ENCODE peak calls at places on chromosomes 16 and 17, in four cellular contexts. One of them, this sample, is unnamed.

GRCh38 chr17:69326302-69327059 is 452 bp downstream of the ABCA5 start:
- DNase-seq in H1: no peak
- DNase-seq in K562: peak; percentile 1
- DNase-seq in SK-N-SH: no peak
- DNase-seq in this sample: no peak

GRCh38 chr16:3017806-3018506 is at the start of gene CLDN6:
- DNase-seq in H1: peak; percentile 92
- DNase-seq in K562: peak; percentile 70
- DNase-seq in SK-N-SH: peak; percentile 92
- DNase-seq in this sample: peak; percentile 99

GRCh38 chr16:74667215-74667765 is 613 bp upstream of the RFWD3 start:
- DNase-seq in H1: no peak
- DNase-seq in K562: peak; percentile 70
- DNase-seq in SK-N-SH: peak; percentile 24
- DNase-seq in this sample: peak; percentile 60

GRCh38 chr16:9311303-9311954 is 220.0 kb downstream of the HAPSTR1 start:
- DNase-seq in H1: peak; percentile 39
- DNase-seq in K562: no peak
- DNase-seq in SK-N-SH: no peak
- DNase-seq in this sample: peak; percentile 55

GRCh38 chr16:31219154-31219741 is 2.3 kb upstream of the PYDC1 start:
- DNase-seq in H1: no peak
- DNase-seq in K562: no peak
- DNase-seq in SK-N-SH: no peak
- DNase-seq in this sample: no peak

GRCh38 chr17:79520134-79520892 is 90.5 kb downstream of the RBFOX3 start:
- DNase-seq in H1: no peak
- DNase-seq in K562: no peak
- DNase-seq in SK-N-SH: peak; percentile 61
- DNase-seq in this sample: no peak

GRCh38 chr17:75244133-75244866 is 17.1 kb downstream of the GGA3 start:
- DNase-seq in H1: no peak
- DNase-seq in K562: no peak
- DNase-seq in SK-N-SH: no peak
- DNase-seq in this sample: no peak

GRCh38 chr17:63550816-63551639 is 751 bp downstream of the DCAF7 start:
- DNase-seq in H1: no peak
- DNase-seq in K562: peak; percentile 68
- DNase-seq in SK-N-SH: peak; percentile 72
- DNase-seq in this sample: no peak

GRCh38 chr17:7122386-7122785 is 7.8 kb upstream of the ASGR2 start:
- DNase-seq in H1: no peak
- DNase-seq in K562: no peak
- DNase-seq in SK-N-SH: no peak
- DNase-seq in this sample: no peak

GRCh38 chr16:80997139-80997798 is 9.4 kb downstream of the CMC2 start:
- DNase-seq in H1: no peak
- DNase-seq in K562: peak; percentile 21
- DNase-seq in SK-N-SH: no peak
- DNase-seq in this sample: no peak

GRCh38 chr16:15856901-15857778 is at the start of gene MYH11:
- DNase-seq in H1: no peak
- DNase-seq in K562: no peak
- DNase-seq in SK-N-SH: peak; percentile 56
- DNase-seq in this sample: peak; percentile 59

GRCh38 chr16:708019-708418 is 2.4 kb upstream of the FBXL16 start:
- DNase-seq in H1: no peak
- DNase-seq in K562: no peak
- DNase-seq in SK-N-SH: no peak
- DNase-seq in this sample: no peak

GRCh38 chr17:61412860-61413653 is 13.4 kb downstream of the TBX2 start:
- DNase-seq in H1: no peak
- DNase-seq in K562: no peak
- DNase-seq in SK-N-SH: peak; percentile 80
- DNase-seq in this sample: no peak

GRCh38 chr17:55265434-55266021 is 768 bp downstream of the HLF start:
- DNase-seq in H1: no peak
- DNase-seq in K562: no peak
- DNase-seq in SK-N-SH: peak; percentile 82
- DNase-seq in this sample: peak; percentile 23

GRCh38 chr16:50565428-50565827 is 17.2 kb downstream of the NKD1 start:
- DNase-seq in H1: no peak
- DNase-seq in K562: no peak
- DNase-seq in SK-N-SH: no peak
- DNase-seq in this sample: no peak

GRCh38 chr16:2178321-2179106 is 17.9 kb downstream of the CASKIN1 start:
- DNase-seq in H1: peak; percentile 62
- DNase-seq in K562: peak; percentile 85
- DNase-seq in SK-N-SH: peak; percentile 73
- DNase-seq in this sample: peak; percentile 80

GRCh38 chr17:51228177-51228576 is 31.7 kb downstream of the MBTD1 start:
- DNase-seq in H1: no peak
- DNase-seq in K562: no peak
- DNase-seq in SK-N-SH: no peak
- DNase-seq in this sample: no peak

GRCh38 chr16:31301708-31302400 is 42.1 kb downstream of the ITGAM start:
- DNase-seq in H1: no peak
- DNase-seq in K562: peak; percentile 14
- DNase-seq in SK-N-SH: no peak
- DNase-seq in this sample: no peak

GRCh38 chr17:69466905-69467630 is 52.6 kb downstream of the MAP2K6 start:
- DNase-seq in H1: no peak
- DNase-seq in K562: no peak
- DNase-seq in SK-N-SH: peak; percentile 50
- DNase-seq in this sample: no peak

GRCh38 chr16:11272921-11273720 is at the start of gene PRM3:
- DNase-seq in H1: no peak
- DNase-seq in K562: no peak
- DNase-seq in SK-N-SH: no peak
- DNase-seq in this sample: no peak

GRCh38 chr16:57711993-57712392 is 17.4 kb downstream of the DRC7 start:
- DNase-seq in H1: no peak
- DNase-seq in K562: no peak
- DNase-seq in SK-N-SH: no peak
- DNase-seq in this sample: no peak

GRCh38 chr16:69396187-69397061 is 10.6 kb upstream of the TERF2 start:
- DNase-seq in H1: no peak
- DNase-seq in K562: peak; percentile 89
- DNase-seq in SK-N-SH: peak; percentile 68
- DNase-seq in this sample: peak; percentile 71

GRCh38 chr16:23505942-23506605 is 4.2 kb downstream of the GGA2 start:
- DNase-seq in H1: no peak
- DNase-seq in K562: peak; percentile 38
- DNase-seq in SK-N-SH: no peak
- DNase-seq in this sample: no peak

GRCh38 chr16:22262460-22262859 is 34.7 kb upstream of the POLR3E start:
- DNase-seq in H1: no peak
- DNase-seq in K562: no peak
- DNase-seq in SK-N-SH: no peak
- DNase-seq in this sample: no peak

GRCh38 chr17:68835061-68835460 is 120.1 kb downstream of the ABCA8 start:
- DNase-seq in H1: no peak
- DNase-seq in K562: no peak
- DNase-seq in SK-N-SH: no peak
- DNase-seq in this sample: no peak

GRCh38 chr17:50206604-50207293 is 5.3 kb upstream of the COL1A1 start:
- DNase-seq in H1: no peak
- DNase-seq in K562: peak; percentile 63
- DNase-seq in SK-N-SH: peak; percentile 97
- DNase-seq in this sample: peak; percentile 81

GRCh38 chr16:87003414-87003755 is 313.8 kb downstream of the C16orf95 start:
- DNase-seq in H1: no peak
- DNase-seq in K562: no peak
- DNase-seq in SK-N-SH: no peak
- DNase-seq in this sample: no peak

GRCh38 chr16:68078726-68079615 is 6.2 kb upstream of the NFATC3 start:
- DNase-seq in H1: no peak
- DNase-seq in K562: no peak
- DNase-seq in SK-N-SH: no peak
- DNase-seq in this sample: no peak

GRCh38 chr16:11890231-11890630 is 25.5 kb downstream of the GSPT1 start:
- DNase-seq in H1: no peak
- DNase-seq in K562: no peak
- DNase-seq in SK-N-SH: no peak
- DNase-seq in this sample: no peak

GRCh38 chr17:37768438-37768837 is 23.6 kb upstream of the HNF1B start:
- DNase-seq in H1: no peak
- DNase-seq in K562: no peak
- DNase-seq in SK-N-SH: no peak
- DNase-seq in this sample: no peak

GRCh38 chr16:54346046-54346445 is 59.5 kb upstream of the IRX3 start:
- DNase-seq in H1: no peak
- DNase-seq in K562: no peak
- DNase-seq in SK-N-SH: no peak
- DNase-seq in this sample: no peak

GRCh38 chr17:5854871-5855554 is 215.2 kb upstream of the WSCD1 start:
- DNase-seq in H1: no peak
- DNase-seq in K562: no peak
- DNase-seq in SK-N-SH: no peak
- DNase-seq in this sample: no peak

GRCh38 chr17:82882715-82883446 is 43.1 kb upstream of the ZNF750 start:
- DNase-seq in H1: no peak
- DNase-seq in K562: peak; percentile 18
- DNase-seq in SK-N-SH: no peak
- DNase-seq in this sample: no peak

DNA sequence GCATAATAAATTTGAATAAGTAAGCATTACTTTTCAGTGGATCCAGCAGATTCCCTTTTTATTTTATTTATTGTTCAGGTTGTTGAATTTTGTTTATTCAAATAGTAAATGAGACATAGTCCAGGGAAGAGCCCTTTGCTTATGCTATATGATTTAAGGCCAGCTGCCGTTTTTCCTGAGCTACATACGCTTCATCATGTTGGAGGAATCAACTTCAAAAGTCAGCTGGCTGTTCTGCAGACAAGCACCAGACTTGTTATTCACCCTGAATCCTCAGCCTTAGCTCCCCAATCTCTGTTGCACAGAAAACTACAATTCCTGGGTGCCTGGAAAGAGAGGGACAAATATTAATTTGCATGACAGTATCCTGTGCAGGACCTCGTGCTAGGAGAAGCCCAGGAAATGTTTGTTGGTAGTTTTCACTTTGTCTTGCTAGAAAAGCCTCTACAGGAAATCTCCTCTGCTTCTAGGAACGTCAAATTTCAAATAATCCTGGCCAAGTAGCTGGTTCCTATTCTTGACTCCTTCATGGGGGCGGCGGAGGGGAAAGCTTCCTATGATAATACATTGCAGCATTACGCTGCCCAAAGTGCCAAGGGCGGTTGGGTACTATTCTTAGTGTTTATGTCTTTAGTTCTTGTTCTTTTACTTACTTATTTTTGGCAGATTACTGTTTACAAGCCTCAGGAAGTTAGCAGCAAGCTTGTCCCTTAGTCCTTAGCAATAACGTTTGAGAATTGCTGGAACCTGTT is 101.6 kb downstream of the PRKCA start:
- DNase-seq in H1: no peak
- DNase-seq in K562: no peak
- DNase-seq in SK-N-SH: no peak
- DNase-seq in this sample: no peak
- TF ChIP-seq TEAD4 in H1: no peak
- TF ChIP-seq TEAD4 in K562: no peak
- TF ChIP-seq TEAD4 in SK-N-SH: no peak
- TF ChIP-seq TEAD4 in this sample: no peak

DNA sequence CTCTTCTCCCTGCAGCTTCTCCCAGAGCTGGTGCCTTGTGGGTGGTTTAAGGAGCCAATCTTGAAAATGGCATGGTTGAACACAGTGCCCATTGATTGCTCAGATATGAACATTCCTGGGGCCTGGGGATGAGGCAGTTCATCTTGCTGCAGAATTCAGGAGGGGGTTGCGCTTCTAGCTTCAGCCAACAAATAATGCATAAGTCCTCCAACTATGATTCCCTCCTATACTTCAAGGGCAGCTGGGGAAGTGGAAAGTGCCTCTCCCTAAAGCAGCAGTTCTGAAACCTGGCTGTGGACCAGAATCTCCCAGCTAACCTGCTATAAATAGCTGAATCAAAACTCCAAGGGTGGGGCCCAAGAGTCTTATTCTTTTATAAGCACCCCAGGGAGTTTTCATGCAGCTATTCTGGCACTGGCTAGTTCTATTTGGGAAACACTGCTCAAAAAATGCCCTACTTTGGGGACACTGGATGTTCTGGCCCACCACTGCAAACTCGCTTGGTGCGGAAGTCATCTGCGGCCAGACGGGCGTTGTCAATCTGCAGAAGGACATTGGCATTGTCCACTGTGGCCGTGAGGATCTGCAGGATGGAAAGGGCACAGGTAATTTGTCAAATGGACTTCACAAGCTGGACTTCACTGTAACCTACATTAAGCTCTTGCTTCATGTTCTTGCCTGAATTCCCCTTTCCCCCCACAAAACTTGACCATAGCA is 130.3 kb downstream of the CCDC144A start:
- DNase-seq in H1: no peak
- DNase-seq in K562: no peak
- DNase-seq in SK-N-SH: no peak
- DNase-seq in this sample: no peak
- TF ChIP-seq TEAD4 in H1: no peak
- TF ChIP-seq TEAD4 in K562: no peak
- TF ChIP-seq TEAD4 in SK-N-SH: no peak
- TF ChIP-seq TEAD4 in this sample: no peak

GRCh38 chr17:72534776-72535175 is 414.0 kb downstream of the SOX9 start:
- DNase-seq in H1: no peak
- DNase-seq in K562: no peak
- DNase-seq in SK-N-SH: no peak
- DNase-seq in this sample: no peak
- TF ChIP-seq TEAD4 in H1: no peak
- TF ChIP-seq TEAD4 in K562: no peak
- TF ChIP-seq TEAD4 in SK-N-SH: no peak
- TF ChIP-seq TEAD4 in this sample: no peak

GRCh38 chr17:19308398-19308797 is 54.1 kb downstream of the B9D1 start:
- DNase-seq in H1: no peak
- DNase-seq in K562: no peak
- DNase-seq in SK-N-SH: no peak
- DNase-seq in this sample: no peak

GRCh38 chr17:19311421-19312215 is 50.9 kb downstream of the B9D1 start:
- DNase-seq in H1: no peak
- DNase-seq in K562: no peak
- DNase-seq in SK-N-SH: no peak
- DNase-seq in this sample: no peak

GRCh38 chr17:19309701-19310100 is 52.8 kb downstream of the B9D1 start:
- DNase-seq in H1: no peak
- DNase-seq in K562: no peak
- DNase-seq in SK-N-SH: no peak
- DNase-seq in this sample: no peak

GRCh38 chr17:19311016-19311415 is 51.5 kb downstream of the B9D1 start:
- DNase-seq in H1: no peak
- DNase-seq in K562: no peak
- DNase-seq in SK-N-SH: no peak
- DNase-seq in this sample: no peak

DNA sequence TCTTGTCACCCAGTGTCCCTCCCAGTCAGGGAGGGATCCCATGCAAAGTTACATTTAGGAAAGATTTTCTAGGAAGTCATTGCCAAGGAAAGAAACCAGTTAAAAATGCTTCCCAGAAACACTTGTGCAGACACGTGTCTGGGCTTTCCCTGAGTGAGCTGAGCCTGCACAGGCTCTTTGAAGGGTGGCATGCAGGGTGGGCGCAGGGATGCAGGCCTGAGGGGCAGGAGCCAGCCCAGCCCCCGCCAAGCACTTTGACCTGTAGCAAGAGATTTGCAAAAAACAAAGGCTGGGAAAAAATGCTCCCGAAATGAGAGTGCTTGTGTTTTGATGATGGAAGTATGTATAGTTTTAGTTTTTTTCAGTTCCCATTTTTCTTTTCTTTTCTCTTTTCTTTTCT is 52.4 kb downstream of the B9D1 start:
- DNase-seq in H1: no peak
- DNase-seq in K562: no peak
- DNase-seq in SK-N-SH: no peak
- DNase-seq in this sample: no peak
- TF ChIP-seq TEAD4 in H1: no peak
- TF ChIP-seq TEAD4 in K562: no peak
- TF ChIP-seq TEAD4 in SK-N-SH: no peak
- TF ChIP-seq TEAD4 in this sample: no peak